ENCODE peak calls at places on chromosomes 4 and X, in five cellular contexts. One of them, this sample, is unnamed.

GRCh38 chr4:78219825-78220224 is 162.7 kb downstream of the FRAS1 start:
- ATAC-seq in K562: no peak
- ATAC-seq in GM12878: no peak
- ATAC-seq in upper lobe of left lung: no peak
- ATAC-seq in HepG2: peak; percentile 93
- ATAC-seq in this sample: no peak

GRCh38 chrX:42948723-42949122 is 170.8 kb upstream of the PPP1R2C start:
- ATAC-seq in GM12878: no peak
- ATAC-seq in HepG2: no peak
- ATAC-seq in upper lobe of left lung: no peak
- ATAC-seq in K562: no peak
- ATAC-seq in this sample: no peak

GRCh38 chr4:74418063-74418670 is 26.8 kb upstream of the AREG start:
- ATAC-seq in upper lobe of left lung: peak; percentile 46
- ATAC-seq in GM12878: no peak
- ATAC-seq in HepG2: no peak
- ATAC-seq in K562: no peak
- ATAC-seq in this sample: no peak

GRCh38 chrX:115364625-115365024 is 75.1 kb downstream of the LUZP4 start:
- ATAC-seq in GM12878: no peak
- ATAC-seq in HepG2: peak; percentile 52
- ATAC-seq in K562: no peak
- ATAC-seq in upper lobe of left lung: no peak
- ATAC-seq in this sample: no peak

GRCh38 chr4:24734511-24734910 is 60.9 kb upstream of the SOD3 start:
- ATAC-seq in HepG2: no peak
- ATAC-seq in K562: no peak
- ATAC-seq in upper lobe of left lung: no peak
- ATAC-seq in GM12878: no peak
- ATAC-seq in this sample: peak; percentile 39

GRCh38 chr4:96472103-96472867 is 632.4 kb downstream of the PDHA2 start:
- ATAC-seq in upper lobe of left lung: no peak
- ATAC-seq in GM12878: no peak
- ATAC-seq in K562: peak; percentile 59
- ATAC-seq in HepG2: no peak
- ATAC-seq in this sample: no peak

GRCh38 chr4:2487632-2488031 is 18.7 kb downstream of the RNF4 start:
- ATAC-seq in GM12878: peak; percentile 81
- ATAC-seq in HepG2: no peak
- ATAC-seq in upper lobe of left lung: no peak
- ATAC-seq in K562: no peak
- ATAC-seq in this sample: no peak

GRCh38 chr4:94399721-94400120 is 52.0 kb upstream of the PDLIM5 start:
- ATAC-seq in GM12878: no peak
- ATAC-seq in upper lobe of left lung: no peak
- ATAC-seq in K562: no peak
- ATAC-seq in HepG2: no peak
- ATAC-seq in this sample: no peak

GRCh38 chr4:175215657-175216056 is 297.5 kb downstream of the ADAM29 start:
- ATAC-seq in GM12878: no peak
- ATAC-seq in K562: no peak
- ATAC-seq in HepG2: no peak
- ATAC-seq in upper lobe of left lung: no peak
- ATAC-seq in this sample: no peak

GRCh38 chr4:4838602-4839470 is 20.6 kb upstream of the MSX1 start:
- ATAC-seq in K562: no peak
- ATAC-seq in GM12878: no peak
- ATAC-seq in HepG2: peak; percentile 82
- ATAC-seq in upper lobe of left lung: no peak
- ATAC-seq in this sample: no peak

GRCh38 chr4:107854326-107855030 is 29.7 kb downstream of the SGMS2 start:
- ATAC-seq in K562: no peak
- ATAC-seq in upper lobe of left lung: peak; percentile 81
- ATAC-seq in GM12878: no peak
- ATAC-seq in HepG2: no peak
- ATAC-seq in this sample: peak; percentile 65

DNA sequence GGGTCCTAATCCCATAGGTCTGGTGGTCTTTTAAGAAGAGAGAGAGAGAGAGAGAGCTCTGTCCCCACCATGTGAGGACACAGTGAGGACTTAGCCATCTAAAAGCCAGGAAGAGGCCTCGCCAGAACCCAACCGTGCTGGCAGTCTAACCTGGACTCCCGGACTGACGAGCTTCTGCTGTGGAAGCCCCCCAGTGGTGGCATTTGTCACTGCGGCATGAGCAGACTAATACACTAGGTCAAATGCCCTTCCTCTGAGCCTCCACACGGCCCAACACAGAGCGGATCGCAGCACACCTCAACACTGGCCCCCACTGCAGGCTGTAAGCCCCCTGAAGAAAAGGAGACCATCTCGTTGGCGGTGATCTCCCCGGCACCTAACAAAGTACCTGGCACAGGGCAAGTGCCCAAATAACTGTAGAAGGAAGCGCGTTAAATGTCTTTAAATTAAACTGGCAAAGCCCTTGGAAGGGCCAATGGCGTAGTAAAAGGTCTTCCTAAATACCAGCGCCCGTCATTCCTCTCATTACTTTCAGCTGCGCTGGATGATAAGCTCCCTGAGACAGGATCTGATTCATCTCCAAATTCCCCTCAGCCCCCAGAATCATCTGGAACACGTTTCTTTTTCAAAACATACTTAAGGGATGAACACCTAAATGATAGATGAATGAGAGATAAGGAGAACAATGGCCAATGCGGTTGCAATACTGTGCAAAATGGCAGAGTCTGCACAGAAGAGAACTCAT is 95.2 kb downstream of the AFAP1 start:
- ATAC-seq in K562: peak; percentile 95
- ATAC-seq in GM12878: peak; percentile 71
- ATAC-seq in HepG2: peak; percentile 99
- ATAC-seq in upper lobe of left lung: peak; percentile 54
- ATAC-seq in this sample: peak; percentile 26
- H3K4me1 ChIP-seq in K562: no peaks in the 10 kb centered on the region
- H3K4me1 ChIP-seq in GM12878: no peaks in the 10 kb centered on the region
- H3K4me1 ChIP-seq in HepG2: peaks cover 19% of the 10 kb centered on the region
- H3K4me1 ChIP-seq in upper lobe of left lung: peaks cover 7% of the 10 kb centered on the region
- H3K4me1 ChIP-seq in this sample: peaks cover 9% of the 10 kb centered on the region

GRCh38 chr4:163701915-163702314 is 207.4 kb downstream of the TMA16 start:
- ATAC-seq in GM12878: peak; percentile 93
- ATAC-seq in HepG2: no peak
- ATAC-seq in K562: no peak
- ATAC-seq in upper lobe of left lung: no peak
- ATAC-seq in this sample: no peak
- TF ChIP-seq EP300 in GM12878: peak; percentile 77
- TF ChIP-seq EP300 in HepG2: no peak
- TF ChIP-seq EP300 in K562: no peak
- TF ChIP-seq EP300 in upper lobe of left lung: no peak
- TF ChIP-seq EP300 in this sample: no peak

GRCh38 chrX:55488559-55489314 is 911 bp downstream of the USP51 start:
- ATAC-seq in upper lobe of left lung: peak; percentile 91
- ATAC-seq in GM12878: peak; percentile 79
- ATAC-seq in HepG2: no peak
- ATAC-seq in K562: peak; percentile 82
- ATAC-seq in this sample: peak; percentile 85

GRCh38 chrX:55490974-55491373 is 1.3 kb upstream of the USP51 start:
- ATAC-seq in upper lobe of left lung: no peak
- ATAC-seq in K562: no peak
- ATAC-seq in HepG2: no peak
- ATAC-seq in GM12878: no peak
- ATAC-seq in this sample: no peak

GRCh38 chrX:55488268-55488558 is 1.4 kb downstream of the USP51 start:
- ATAC-seq in upper lobe of left lung: no peak
- ATAC-seq in K562: no peak
- ATAC-seq in GM12878: no peak
- ATAC-seq in HepG2: no peak
- ATAC-seq in this sample: no peak

GRCh38 chrX:55490121-55490520 is 473 bp upstream of the USP51 start:
- ATAC-seq in K562: no peak
- ATAC-seq in GM12878: no peak
- ATAC-seq in HepG2: no peak
- ATAC-seq in upper lobe of left lung: no peak
- ATAC-seq in this sample: no peak

GRCh38 chrX:55489315-55490009 is at the start of gene USP51:
- ATAC-seq in K562: peak; percentile 72
- ATAC-seq in HepG2: no peak
- ATAC-seq in upper lobe of left lung: peak; percentile 76
- ATAC-seq in GM12878: peak; percentile 78
- ATAC-seq in this sample: peak; percentile 58
- TF ChIP-seq POLR2AphosphoS5 in K562: no peak
- TF ChIP-seq POLR2AphosphoS5 in HepG2: no peak
- TF ChIP-seq POLR2AphosphoS5 in upper lobe of left lung: peak; percentile 27
- TF ChIP-seq POLR2AphosphoS5 in GM12878: no peak
- TF ChIP-seq POLR2AphosphoS5 in this sample: no peak

GRCh38 chr4:119034276-119035008 is 101.2 kb upstream of the MYOZ2 start:
- ATAC-seq in HepG2: peak; percentile 25
- ATAC-seq in K562: no peak
- ATAC-seq in GM12878: peak; percentile 41
- ATAC-seq in upper lobe of left lung: no peak
- ATAC-seq in this sample: peak; percentile 21
- H3K4me1 ChIP-seq in HepG2: no peaks in the 10 kb centered on the region
- H3K4me1 ChIP-seq in K562: no peaks in the 10 kb centered on the region
- H3K4me1 ChIP-seq in GM12878: peaks cover 3% of the 10 kb centered on the region
- H3K4me1 ChIP-seq in upper lobe of left lung: peaks cover 5% of the 10 kb centered on the region
- H3K4me1 ChIP-seq in this sample: peaks cover 66% of the 10 kb centered on the region

DNA sequence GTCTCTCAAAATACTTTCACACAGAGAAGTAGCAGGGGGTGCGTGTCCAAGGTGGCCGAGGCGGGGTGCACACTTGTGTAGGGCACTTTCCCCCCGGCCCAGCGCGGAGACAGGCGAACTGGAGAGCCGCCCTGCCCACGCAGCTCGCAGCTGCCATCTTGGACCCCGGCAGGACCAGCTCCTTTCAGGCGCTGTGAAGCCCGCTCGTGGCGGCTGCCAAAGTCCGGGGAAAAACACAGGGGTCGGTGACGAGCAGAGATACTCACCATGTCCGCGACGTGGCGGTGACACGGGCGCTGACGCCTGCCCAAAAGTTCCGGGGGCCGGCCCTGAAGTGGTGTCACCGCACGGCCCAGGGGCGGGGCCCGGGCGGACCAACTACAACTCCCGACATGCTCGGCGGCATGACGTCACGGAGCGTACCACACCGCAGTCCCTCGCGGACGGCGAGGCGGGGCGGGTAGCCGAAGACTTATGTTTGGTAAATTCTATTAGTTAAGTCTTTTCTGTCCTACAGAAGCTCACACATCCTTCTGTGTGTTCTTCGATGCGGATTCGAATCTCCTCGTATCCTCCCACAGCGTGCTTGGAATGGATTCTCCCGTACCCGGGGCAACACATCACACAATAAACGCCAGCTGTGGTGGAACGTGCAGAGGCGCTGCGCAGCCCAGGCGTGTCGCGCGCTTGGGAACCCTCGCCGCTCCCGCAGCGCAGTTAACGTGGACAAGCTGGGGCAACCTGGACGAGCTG is at the start of gene UFSP2:
- ATAC-seq in upper lobe of left lung: peak; percentile 97
- ATAC-seq in HepG2: peak; percentile 95
- ATAC-seq in GM12878: peak; percentile 91
- ATAC-seq in K562: peak; percentile 92
- ATAC-seq in this sample: peak; percentile 98
- TF ChIP-seq EP300 in upper lobe of left lung: peak; percentile 82
- TF ChIP-seq EP300 in HepG2: no peak
- TF ChIP-seq EP300 in GM12878: no peak
- TF ChIP-seq EP300 in K562: no peak
- TF ChIP-seq EP300 in this sample: peak; percentile 24

DNA sequence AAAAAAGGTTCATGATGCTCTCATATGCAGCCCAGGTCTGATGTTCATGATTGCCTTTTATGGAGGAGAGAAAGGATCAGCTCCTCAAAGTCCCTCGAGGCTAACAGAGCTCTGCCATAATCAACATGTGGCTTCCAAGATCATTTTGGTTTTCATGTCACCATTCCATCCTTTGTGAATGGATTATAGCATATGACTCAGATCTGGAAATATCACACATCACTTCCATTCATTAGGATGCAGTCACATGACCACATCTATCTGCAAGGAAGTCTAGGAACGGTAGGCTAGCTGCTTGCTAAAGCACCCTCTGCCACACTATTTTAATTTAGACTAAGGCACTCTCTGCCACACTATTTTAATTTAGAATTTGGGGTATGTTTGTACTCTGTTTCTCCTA is 77.6 kb downstream of the COX18 start:
- ATAC-seq in HepG2: no peak
- ATAC-seq in upper lobe of left lung: no peak
- ATAC-seq in GM12878: no peak
- ATAC-seq in K562: no peak
- ATAC-seq in this sample: no peak
- TF ChIP-seq POLR2AphosphoS5 in HepG2: no peak
- TF ChIP-seq POLR2AphosphoS5 in upper lobe of left lung: no peak
- TF ChIP-seq POLR2AphosphoS5 in GM12878: no peak
- TF ChIP-seq POLR2AphosphoS5 in K562: no peak
- TF ChIP-seq POLR2AphosphoS5 in this sample: no peak

DNA sequence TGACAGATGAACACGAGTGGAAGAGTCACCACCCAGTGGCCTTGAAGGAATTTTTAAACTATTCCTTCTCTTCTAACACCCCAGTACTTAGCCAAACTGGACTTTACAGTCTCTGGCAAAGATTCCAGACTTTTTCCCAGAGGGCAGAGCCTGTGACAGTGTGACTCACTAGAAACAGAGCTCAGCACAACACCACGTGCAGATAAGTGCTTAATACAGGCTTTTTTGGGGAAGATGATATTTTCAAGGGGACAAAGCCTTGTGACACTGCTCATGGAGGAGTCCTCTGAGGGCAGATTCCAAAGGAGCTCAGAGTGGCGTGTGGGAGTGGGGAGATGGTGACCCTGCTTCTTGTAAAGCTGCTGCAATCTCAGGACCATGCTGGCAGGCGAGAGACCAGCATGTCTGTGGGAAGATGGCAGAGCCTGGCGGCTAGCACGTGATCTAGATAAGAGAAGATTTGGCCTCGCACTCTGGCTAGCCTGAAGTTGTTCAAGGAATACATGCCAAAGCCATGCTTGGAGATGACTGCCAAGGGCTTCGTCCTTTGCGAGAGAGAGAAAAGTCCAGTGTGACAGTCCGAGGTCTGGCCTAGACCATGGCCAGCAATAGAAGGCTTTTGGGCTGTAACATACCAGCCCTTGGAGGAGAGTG is 2.4 kb downstream of the RAB33A start:
- ATAC-seq in K562: peak; percentile 36
- ATAC-seq in HepG2: no peak
- ATAC-seq in upper lobe of left lung: peak; percentile 74
- ATAC-seq in GM12878: no peak
- ATAC-seq in this sample: peak; percentile 82
- H3K4me1 ChIP-seq in K562: peaks cover 27% of the 10 kb centered on the region
- H3K4me1 ChIP-seq in HepG2: peaks cover 6% of the 10 kb centered on the region
- H3K4me1 ChIP-seq in upper lobe of left lung: peaks cover 15% of the 10 kb centered on the region
- H3K4me1 ChIP-seq in GM12878: peaks cover 17% of the 10 kb centered on the region
- H3K4me1 ChIP-seq in this sample: peaks cover 35% of the 10 kb centered on the region